ENCODE peak calls at places on chromosomes 16 and 17, in five cellular contexts. One of them, this sample, is unnamed.

GRCh38 chr17:48997103-48997826 is at the start of gene IGF2BP1:
- DNase-seq in foreskin fibroblast: peak
- DNase-seq in kidney: no peak
- DNase-seq in cardiac muscle cell: peak
- DNase-seq in prostate gland: no peak
- DNase-seq in this sample: peak

GRCh38 chr17:50479522-50480141 is 972 bp downstream of the RSAD1 start:
- DNase-seq in foreskin fibroblast: peak
- DNase-seq in kidney: peak
- DNase-seq in cardiac muscle cell: peak
- DNase-seq in prostate gland: peak
- DNase-seq in this sample: peak

GRCh38 chr17:17835415-17836249 is 1.2 kb downstream of the SREBF1 start:
- DNase-seq in foreskin fibroblast: no peak
- DNase-seq in kidney: peak
- DNase-seq in cardiac muscle cell: no peak
- DNase-seq in prostate gland: no peak
- DNase-seq in this sample: no peak

GRCh38 chr16:57091990-57092785 is at the start of gene CPNE2:
- DNase-seq in foreskin fibroblast: peak
- DNase-seq in kidney: peak
- DNase-seq in cardiac muscle cell: peak
- DNase-seq in prostate gland: peak
- DNase-seq in this sample: peak

GRCh38 chr16:79810449-79811189 is 210.1 kb upstream of the MAF start:
- DNase-seq in foreskin fibroblast: no peak
- DNase-seq in kidney: no peak
- DNase-seq in cardiac muscle cell: no peak
- DNase-seq in prostate gland: no peak
- DNase-seq in this sample: no peak

GRCh38 chr17:47700471-47701449 is 6.8 kb downstream of the TBKBP1 start:
- DNase-seq in foreskin fibroblast: no peak
- DNase-seq in kidney: no peak
- DNase-seq in cardiac muscle cell: no peak
- DNase-seq in prostate gland: no peak
- DNase-seq in this sample: no peak

GRCh38 chr17:20066253-20066652 is 57.1 kb downstream of the SPECC1 start:
- DNase-seq in foreskin fibroblast: peak
- DNase-seq in kidney: no peak
- DNase-seq in cardiac muscle cell: no peak
- DNase-seq in prostate gland: peak
- DNase-seq in this sample: no peak

GRCh38 chr16:57866529-57866918 is 64.2 kb upstream of the KIFC3 start:
- DNase-seq in foreskin fibroblast: no peak
- DNase-seq in kidney: no peak
- DNase-seq in cardiac muscle cell: no peak
- DNase-seq in prostate gland: no peak
- DNase-seq in this sample: no peak

GRCh38 chr16:56288019-56288418 is 96.7 kb downstream of the GNAO1 start:
- DNase-seq in foreskin fibroblast: no peak
- DNase-seq in kidney: no peak
- DNase-seq in cardiac muscle cell: no peak
- DNase-seq in prostate gland: no peak
- DNase-seq in this sample: no peak

GRCh38 chr16:24609740-24610420 is 70.5 kb downstream of the RBBP6 start:
- DNase-seq in foreskin fibroblast: peak
- DNase-seq in kidney: peak
- DNase-seq in cardiac muscle cell: peak
- DNase-seq in prostate gland: peak
- DNase-seq in this sample: peak

GRCh38 chr16:80862153-80862552 is 57.8 kb upstream of the CDYL2 start:
- DNase-seq in foreskin fibroblast: no peak
- DNase-seq in kidney: no peak
- DNase-seq in cardiac muscle cell: no peak
- DNase-seq in prostate gland: no peak
- DNase-seq in this sample: no peak

GRCh38 chr16:70746708-70747424 is 54.1 kb downstream of the VAC14 start:
- DNase-seq in foreskin fibroblast: peak
- DNase-seq in kidney: peak
- DNase-seq in cardiac muscle cell: no peak
- DNase-seq in prostate gland: peak
- DNase-seq in this sample: no peak

GRCh38 chr17:75012320-75013076 is at the start of gene MRPL58:
- DNase-seq in foreskin fibroblast: peak
- DNase-seq in kidney: peak
- DNase-seq in cardiac muscle cell: peak
- DNase-seq in prostate gland: peak
- DNase-seq in this sample: peak

GRCh38 chr16:12095275-12096161 is 119.0 kb downstream of the SNX29 start:
- DNase-seq in foreskin fibroblast: peak
- DNase-seq in kidney: peak
- DNase-seq in cardiac muscle cell: peak
- DNase-seq in prostate gland: peak
- DNase-seq in this sample: peak

GRCh38 chr16:11405331-11406176 is 60.3 kb downstream of the RMI2 start:
- DNase-seq in foreskin fibroblast: no peak
- DNase-seq in kidney: peak
- DNase-seq in cardiac muscle cell: peak
- DNase-seq in prostate gland: no peak
- DNase-seq in this sample: peak

GRCh38 chr17:7239091-7240027 is at the start of gene PHF23:
- DNase-seq in foreskin fibroblast: peak
- DNase-seq in kidney: peak
- DNase-seq in cardiac muscle cell: peak
- DNase-seq in prostate gland: peak
- DNase-seq in this sample: peak

GRCh38 chr16:83899272-83899897 is 470 bp downstream of the MLYCD start:
- DNase-seq in foreskin fibroblast: peak
- DNase-seq in kidney: peak
- DNase-seq in cardiac muscle cell: peak
- DNase-seq in prostate gland: no peak
- DNase-seq in this sample: peak

GRCh38 chr17:42891539-42892152 is 9.0 kb upstream of the G6PC1 start:
- DNase-seq in foreskin fibroblast: no peak
- DNase-seq in kidney: peak
- DNase-seq in cardiac muscle cell: peak
- DNase-seq in prostate gland: no peak
- DNase-seq in this sample: no peak

GRCh38 chr17:72448019-72448418 is 327.2 kb downstream of the SOX9 start:
- DNase-seq in foreskin fibroblast: no peak
- DNase-seq in kidney: no peak
- DNase-seq in cardiac muscle cell: no peak
- DNase-seq in prostate gland: no peak
- DNase-seq in this sample: no peak

GRCh38 chr17:78347453-78347852 is 12.4 kb downstream of the SOCS3 start:
- DNase-seq in foreskin fibroblast: no peak
- DNase-seq in kidney: peak
- DNase-seq in cardiac muscle cell: no peak
- DNase-seq in prostate gland: no peak
- DNase-seq in this sample: no peak

GRCh38 chr17:78345172-78345571 is 14.7 kb downstream of the SOCS3 start:
- DNase-seq in foreskin fibroblast: no peak
- DNase-seq in kidney: peak
- DNase-seq in cardiac muscle cell: no peak
- DNase-seq in prostate gland: no peak
- DNase-seq in this sample: no peak

GRCh38 chr17:78348055-78348745 is 11.7 kb downstream of the SOCS3 start:
- DNase-seq in foreskin fibroblast: no peak
- DNase-seq in kidney: peak
- DNase-seq in cardiac muscle cell: no peak
- DNase-seq in prostate gland: no peak
- DNase-seq in this sample: no peak

GRCh38 chr17:78345791-78346494 is 13.9 kb downstream of the SOCS3 start:
- DNase-seq in foreskin fibroblast: no peak
- DNase-seq in kidney: peak
- DNase-seq in cardiac muscle cell: no peak
- DNase-seq in prostate gland: no peak
- DNase-seq in this sample: no peak

GRCh38 chr17:78346605-78347250 is 13.1 kb downstream of the SOCS3 start:
- DNase-seq in foreskin fibroblast: no peak
- DNase-seq in kidney: peak
- DNase-seq in cardiac muscle cell: no peak
- DNase-seq in prostate gland: no peak
- DNase-seq in this sample: no peak
- TF ChIP-seq CTCF in foreskin fibroblast: no peak
- TF ChIP-seq CTCF in kidney: no peak
- TF ChIP-seq CTCF in cardiac muscle cell: no peak
- TF ChIP-seq CTCF in prostate gland: no peak
- TF ChIP-seq CTCF in this sample: peak

DNA sequence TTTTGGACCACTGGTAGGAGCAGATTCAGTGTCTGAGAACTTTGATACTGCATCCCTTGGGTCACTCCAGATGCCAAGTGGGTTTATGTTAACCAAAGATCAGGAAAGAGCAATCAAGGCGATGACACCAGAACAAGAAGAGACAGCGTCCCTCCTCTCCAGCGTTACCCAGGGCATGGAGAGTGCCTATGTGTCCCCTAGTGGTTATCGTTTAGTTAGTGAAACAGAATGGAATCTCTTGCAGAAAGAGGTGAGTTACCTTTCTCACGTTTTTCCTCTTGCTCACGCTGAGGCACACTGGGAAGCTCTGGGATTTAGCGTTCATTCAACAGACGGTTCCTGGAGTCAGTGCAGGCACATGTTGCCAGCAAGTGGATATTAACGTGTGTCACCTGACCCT is 58.0 kb downstream of the NUP88 start:
- DNase-seq in foreskin fibroblast: no peak
- DNase-seq in kidney: no peak
- DNase-seq in cardiac muscle cell: no peak
- DNase-seq in prostate gland: no peak
- DNase-seq in this sample: no peak
- H3K4me3 ChIP-seq in foreskin fibroblast: no peak
- H3K4me3 ChIP-seq in kidney: no peak
- H3K4me3 ChIP-seq in cardiac muscle cell: no peak
- H3K4me3 ChIP-seq in prostate gland: no peak
- H3K4me3 ChIP-seq in this sample: no peak

GRCh38 chr17:76152580-76152979 is 11.5 kb upstream of the FOXJ1 start:
- DNase-seq in foreskin fibroblast: no peak
- DNase-seq in kidney: no peak
- DNase-seq in cardiac muscle cell: no peak
- DNase-seq in prostate gland: no peak
- DNase-seq in this sample: no peak

GRCh38 chr17:76154935-76155845 is 14.1 kb upstream of the FOXJ1 start:
- DNase-seq in foreskin fibroblast: no peak
- DNase-seq in kidney: no peak
- DNase-seq in cardiac muscle cell: no peak
- DNase-seq in prostate gland: no peak
- DNase-seq in this sample: no peak

GRCh38 chr17:76153202-76153601 is 12.2 kb upstream of the FOXJ1 start:
- DNase-seq in foreskin fibroblast: no peak
- DNase-seq in kidney: peak
- DNase-seq in cardiac muscle cell: no peak
- DNase-seq in prostate gland: no peak
- DNase-seq in this sample: no peak

GRCh38 chr17:76154292-76154691 is 13.2 kb upstream of the FOXJ1 start:
- DNase-seq in foreskin fibroblast: no peak
- DNase-seq in kidney: no peak
- DNase-seq in cardiac muscle cell: no peak
- DNase-seq in prostate gland: no peak
- DNase-seq in this sample: no peak

DNA sequence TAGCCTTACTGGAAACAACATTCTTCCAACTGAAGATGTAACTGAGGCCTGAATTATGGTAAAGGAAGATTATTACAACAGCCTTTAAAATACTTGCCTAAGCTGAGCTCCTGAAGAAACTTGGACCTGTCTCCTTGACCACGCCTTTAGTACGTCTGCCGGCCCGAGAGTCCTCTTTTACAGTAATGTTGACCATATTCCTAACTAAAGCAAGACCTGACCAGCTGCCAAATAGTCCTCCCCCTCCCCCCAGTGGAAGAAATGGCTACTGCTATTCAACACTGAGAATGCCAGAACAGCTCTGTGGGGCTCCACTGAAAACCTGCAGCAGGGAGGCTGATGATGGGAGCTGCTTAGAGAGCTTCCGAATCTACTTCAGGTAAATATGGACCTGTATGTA is 12.6 kb upstream of the FOXJ1 start:
- DNase-seq in foreskin fibroblast: no peak
- DNase-seq in kidney: no peak
- DNase-seq in cardiac muscle cell: no peak
- DNase-seq in prostate gland: no peak
- DNase-seq in this sample: no peak
- TF ChIP-seq CTCF in foreskin fibroblast: peak
- TF ChIP-seq CTCF in kidney: peak
- TF ChIP-seq CTCF in cardiac muscle cell: peak
- TF ChIP-seq CTCF in prostate gland: no peak
- TF ChIP-seq CTCF in this sample: peak

GRCh38 chr16:1929578-1930337 is 11.5 kb upstream of the HS3ST6 start:
- DNase-seq in foreskin fibroblast: peak
- DNase-seq in kidney: peak
- DNase-seq in cardiac muscle cell: peak
- DNase-seq in prostate gland: peak
- DNase-seq in this sample: peak

GRCh38 chr16:1932050-1933028 is 10.7 kb downstream of the MSRB1 start:
- DNase-seq in foreskin fibroblast: no peak
- DNase-seq in kidney: no peak
- DNase-seq in cardiac muscle cell: no peak
- DNase-seq in prostate gland: no peak
- DNase-seq in this sample: peak

GRCh38 chr16:1930338-1930720 is 12.1 kb upstream of the HS3ST6 start:
- DNase-seq in foreskin fibroblast: no peak
- DNase-seq in kidney: no peak
- DNase-seq in cardiac muscle cell: no peak
- DNase-seq in prostate gland: no peak
- DNase-seq in this sample: no peak

GRCh38 chr16:1926223-1926718 is 8.1 kb upstream of the HS3ST6 start:
- DNase-seq in foreskin fibroblast: no peak
- DNase-seq in kidney: no peak
- DNase-seq in cardiac muscle cell: peak
- DNase-seq in prostate gland: no peak
- DNase-seq in this sample: no peak

GRCh38 chr16:1929105-1929504 is 10.9 kb upstream of the HS3ST6 start:
- DNase-seq in foreskin fibroblast: no peak
- DNase-seq in kidney: no peak
- DNase-seq in cardiac muscle cell: peak
- DNase-seq in prostate gland: no peak
- DNase-seq in this sample: peak
- H3K4me3 ChIP-seq in foreskin fibroblast: peak
- H3K4me3 ChIP-seq in kidney: peak
- H3K4me3 ChIP-seq in cardiac muscle cell: peak
- H3K4me3 ChIP-seq in prostate gland: peak
- H3K4me3 ChIP-seq in this sample: peak

GRCh38 chr16:16991711-16992110 is 479.0 kb downstream of the XYLT1 start:
- DNase-seq in foreskin fibroblast: no peak
- DNase-seq in kidney: no peak
- DNase-seq in cardiac muscle cell: no peak
- DNase-seq in prostate gland: no peak
- DNase-seq in this sample: no peak
- TF ChIP-seq CTCF in foreskin fibroblast: no peak
- TF ChIP-seq CTCF in kidney: no peak
- TF ChIP-seq CTCF in cardiac muscle cell: no peak
- TF ChIP-seq CTCF in prostate gland: no peak
- TF ChIP-seq CTCF in this sample: peak

This sample was measured in BE2C.